ENCODE peak calls at places on chromosome 1, in six cellular contexts. One of them, this sample, is unnamed.

GRCh38 chr1:16727190-16728111 is 12.9 kb upstream of the RNU1-4 start:
- DNase-seq in head of caudate nucleus: peak
- DNase-seq in iris pigment epithelial cell: peak
- DNase-seq in A549: peak
- DNase-seq in activated CD8-positive, alpha-beta memory T cell treated with anti-CD3 and anti-CD28 coated beads for 1 hour: no peak
- DNase-seq in suprapubic skin: peak
- DNase-seq in this sample: no peak

GRCh38 chr1:5711956-5712645 is 280.1 kb downstream of the NPHP4 start:
- DNase-seq in head of caudate nucleus: no peak
- DNase-seq in iris pigment epithelial cell: no peak
- DNase-seq in A549: no peak
- DNase-seq in activated CD8-positive, alpha-beta memory T cell treated with anti-CD3 and anti-CD28 coated beads for 1 hour: no peak
- DNase-seq in suprapubic skin: peak
- DNase-seq in this sample: no peak

GRCh38 chr1:109805486-109806180 is 41.9 kb upstream of the EPS8L3 start:
- DNase-seq in head of caudate nucleus: no peak
- DNase-seq in iris pigment epithelial cell: no peak
- DNase-seq in A549: no peak
- DNase-seq in activated CD8-positive, alpha-beta memory T cell treated with anti-CD3 and anti-CD28 coated beads for 1 hour: no peak
- DNase-seq in suprapubic skin: peak
- DNase-seq in this sample: no peak

GRCh38 chr1:224433041-224433670 is 1.4 kb downstream of the WDR26 start:
- DNase-seq in head of caudate nucleus: peak
- DNase-seq in iris pigment epithelial cell: peak
- DNase-seq in A549: no peak
- DNase-seq in activated CD8-positive, alpha-beta memory T cell treated with anti-CD3 and anti-CD28 coated beads for 1 hour: no peak
- DNase-seq in suprapubic skin: no peak
- DNase-seq in this sample: peak

GRCh38 chr1:6107409-6108356 is 62.0 kb downstream of the KCNAB2 start:
- DNase-seq in head of caudate nucleus: no peak
- DNase-seq in iris pigment epithelial cell: no peak
- DNase-seq in A549: no peak
- DNase-seq in activated CD8-positive, alpha-beta memory T cell treated with anti-CD3 and anti-CD28 coated beads for 1 hour: no peak
- DNase-seq in suprapubic skin: no peak
- DNase-seq in this sample: no peak

GRCh38 chr1:162366149-162366548 is 10.5 kb downstream of the SPATA46 start:
- DNase-seq in head of caudate nucleus: no peak
- DNase-seq in iris pigment epithelial cell: peak
- DNase-seq in A549: no peak
- DNase-seq in activated CD8-positive, alpha-beta memory T cell treated with anti-CD3 and anti-CD28 coated beads for 1 hour: no peak
- DNase-seq in suprapubic skin: no peak
- DNase-seq in this sample: no peak

GRCh38 chr1:228770779-228771223 is 35.5 kb downstream of the RHOU start:
- DNase-seq in head of caudate nucleus: no peak
- DNase-seq in iris pigment epithelial cell: no peak
- DNase-seq in A549: no peak
- DNase-seq in activated CD8-positive, alpha-beta memory T cell treated with anti-CD3 and anti-CD28 coated beads for 1 hour: no peak
- DNase-seq in suprapubic skin: no peak
- DNase-seq in this sample: no peak

GRCh38 chr1:156870734-156871133 is 10.1 kb downstream of the NTRK1 start:
- DNase-seq in head of caudate nucleus: no peak
- DNase-seq in iris pigment epithelial cell: peak
- DNase-seq in A549: peak
- DNase-seq in activated CD8-positive, alpha-beta memory T cell treated with anti-CD3 and anti-CD28 coated beads for 1 hour: no peak
- DNase-seq in suprapubic skin: no peak
- DNase-seq in this sample: no peak

GRCh38 chr1:47992720-47993119 is 4.5 kb downstream of the TRABD2B start:
- DNase-seq in head of caudate nucleus: peak
- DNase-seq in iris pigment epithelial cell: no peak
- DNase-seq in A549: no peak
- DNase-seq in activated CD8-positive, alpha-beta memory T cell treated with anti-CD3 and anti-CD28 coated beads for 1 hour: no peak
- DNase-seq in suprapubic skin: no peak
- DNase-seq in this sample: no peak

GRCh38 chr1:47842228-47842627 is 155.0 kb downstream of the TRABD2B start:
- DNase-seq in head of caudate nucleus: no peak
- DNase-seq in iris pigment epithelial cell: no peak
- DNase-seq in A549: no peak
- DNase-seq in activated CD8-positive, alpha-beta memory T cell treated with anti-CD3 and anti-CD28 coated beads for 1 hour: no peak
- DNase-seq in suprapubic skin: peak
- DNase-seq in this sample: no peak

GRCh38 chr1:85134583-85135455 is 66.0 kb downstream of the SYDE2 start:
- DNase-seq in head of caudate nucleus: no peak
- DNase-seq in iris pigment epithelial cell: peak
- DNase-seq in A549: no peak
- DNase-seq in activated CD8-positive, alpha-beta memory T cell treated with anti-CD3 and anti-CD28 coated beads for 1 hour: no peak
- DNase-seq in suprapubic skin: no peak
- DNase-seq in this sample: no peak

GRCh38 chr1:192513697-192514096 is 61.9 kb upstream of the RGS1 start:
- DNase-seq in head of caudate nucleus: no peak
- DNase-seq in iris pigment epithelial cell: no peak
- DNase-seq in A549: no peak
- DNase-seq in activated CD8-positive, alpha-beta memory T cell treated with anti-CD3 and anti-CD28 coated beads for 1 hour: no peak
- DNase-seq in suprapubic skin: no peak
- DNase-seq in this sample: no peak

GRCh38 chr1:110879758-110880606 is 7.0 kb downstream of the CD53 start:
- DNase-seq in head of caudate nucleus: no peak
- DNase-seq in iris pigment epithelial cell: no peak
- DNase-seq in A549: no peak
- DNase-seq in activated CD8-positive, alpha-beta memory T cell treated with anti-CD3 and anti-CD28 coated beads for 1 hour: no peak
- DNase-seq in suprapubic skin: no peak
- DNase-seq in this sample: peak

GRCh38 chr1:170530972-170531757 is 801 bp upstream of the GORAB start:
- DNase-seq in head of caudate nucleus: peak
- DNase-seq in iris pigment epithelial cell: no peak
- DNase-seq in A549: peak
- DNase-seq in activated CD8-positive, alpha-beta memory T cell treated with anti-CD3 and anti-CD28 coated beads for 1 hour: no peak
- DNase-seq in suprapubic skin: no peak
- DNase-seq in this sample: no peak

GRCh38 chr1:113662097-113662496 is 97.2 kb downstream of the PHTF1 start:
- DNase-seq in head of caudate nucleus: no peak
- DNase-seq in iris pigment epithelial cell: no peak
- DNase-seq in A549: no peak
- DNase-seq in activated CD8-positive, alpha-beta memory T cell treated with anti-CD3 and anti-CD28 coated beads for 1 hour: no peak
- DNase-seq in suprapubic skin: no peak
- DNase-seq in this sample: no peak

GRCh38 chr1:15538750-15539149 is 12.1 kb downstream of the DNAJC16 start:
- DNase-seq in head of caudate nucleus: no peak
- DNase-seq in iris pigment epithelial cell: no peak
- DNase-seq in A549: no peak
- DNase-seq in activated CD8-positive, alpha-beta memory T cell treated with anti-CD3 and anti-CD28 coated beads for 1 hour: no peak
- DNase-seq in suprapubic skin: no peak
- DNase-seq in this sample: no peak

GRCh38 chr1:75203415-75204277 is 69.5 kb downstream of the LHX8 start:
- DNase-seq in head of caudate nucleus: no peak
- DNase-seq in iris pigment epithelial cell: peak
- DNase-seq in A549: peak
- DNase-seq in activated CD8-positive, alpha-beta memory T cell treated with anti-CD3 and anti-CD28 coated beads for 1 hour: no peak
- DNase-seq in suprapubic skin: no peak
- DNase-seq in this sample: no peak

GRCh38 chr1:203556047-203556851 is 62.3 kb downstream of the OPTC start:
- DNase-seq in head of caudate nucleus: peak
- DNase-seq in iris pigment epithelial cell: peak
- DNase-seq in A549: no peak
- DNase-seq in activated CD8-positive, alpha-beta memory T cell treated with anti-CD3 and anti-CD28 coated beads for 1 hour: no peak
- DNase-seq in suprapubic skin: peak
- DNase-seq in this sample: no peak

GRCh38 chr1:110872745-110873435 is at the start of gene CD53:
- DNase-seq in head of caudate nucleus: peak
- DNase-seq in iris pigment epithelial cell: no peak
- DNase-seq in A549: no peak
- DNase-seq in activated CD8-positive, alpha-beta memory T cell treated with anti-CD3 and anti-CD28 coated beads for 1 hour: peak
- DNase-seq in suprapubic skin: no peak
- DNase-seq in this sample: peak

GRCh38 chr1:156813750-156814570 is 2.7 kb downstream of the SH2D2A start:
- DNase-seq in head of caudate nucleus: peak
- DNase-seq in iris pigment epithelial cell: peak
- DNase-seq in A549: peak
- DNase-seq in activated CD8-positive, alpha-beta memory T cell treated with anti-CD3 and anti-CD28 coated beads for 1 hour: peak
- DNase-seq in suprapubic skin: no peak
- DNase-seq in this sample: peak

This sample was measured in T follicular helper cell.